ENCODE peak calls at places on chromosomes 2 and 18, in eight cellular contexts. One of them, this sample, is unnamed.

GRCh38 chr2:240648155-240648649 is 22.9 kb downstream of the GPR35 start:
- DNase-seq in mesendoderm: no peak
- DNase-seq in pancreas: no peak
- DNase-seq in HCT116: no peak
- DNase-seq in NT2/D1: no peak
- DNase-seq in IMR-90: no peak
- DNase-seq in neural progenitor cell: no peak
- DNase-seq in tibial nerve: no peak
- DNase-seq in this sample: no peak

GRCh38 chr2:97868986-97869721 is 126.6 kb downstream of the TMEM131 start:
- DNase-seq in mesendoderm: peak; percentile 90
- DNase-seq in pancreas: no peak
- DNase-seq in HCT116: peak; percentile 98
- DNase-seq in NT2/D1: peak; percentile 50
- DNase-seq in IMR-90: peak; percentile 94
- DNase-seq in neural progenitor cell: no peak
- DNase-seq in tibial nerve: no peak
- DNase-seq in this sample: no peak

GRCh38 chr18:24065942-24066341 is 51.4 kb downstream of the TTC39C start:
- DNase-seq in mesendoderm: no peak
- DNase-seq in pancreas: no peak
- DNase-seq in HCT116: no peak
- DNase-seq in NT2/D1: no peak
- DNase-seq in IMR-90: no peak
- DNase-seq in neural progenitor cell: no peak
- DNase-seq in tibial nerve: no peak
- DNase-seq in this sample: no peak

GRCh38 chr2:225002039-225002655 is 40.1 kb downstream of the DOCK10 start:
- DNase-seq in mesendoderm: peak; percentile 72
- DNase-seq in pancreas: no peak
- DNase-seq in HCT116: peak; percentile 43
- DNase-seq in NT2/D1: peak; percentile 50
- DNase-seq in IMR-90: peak; percentile 78
- DNase-seq in neural progenitor cell: peak; percentile 84
- DNase-seq in tibial nerve: peak; percentile 78
- DNase-seq in this sample: peak; percentile 48

GRCh38 chr2:220279840-220280239 is 652.4 kb downstream of the SLC4A3 start:
- DNase-seq in mesendoderm: no peak
- DNase-seq in pancreas: no peak
- DNase-seq in HCT116: no peak
- DNase-seq in NT2/D1: no peak
- DNase-seq in IMR-90: peak; percentile 63
- DNase-seq in neural progenitor cell: no peak
- DNase-seq in tibial nerve: no peak
- DNase-seq in this sample: no peak

GRCh38 chr18:78965917-78966878 is 13.4 kb upstream of the SALL3 start:
- DNase-seq in mesendoderm: no peak
- DNase-seq in pancreas: no peak
- DNase-seq in HCT116: no peak
- DNase-seq in NT2/D1: no peak
- DNase-seq in IMR-90: no peak
- DNase-seq in neural progenitor cell: no peak
- DNase-seq in tibial nerve: no peak
- DNase-seq in this sample: no peak

GRCh38 chr2:30509716-30510115 is 62.7 kb downstream of the LCLAT1 start:
- DNase-seq in mesendoderm: no peak
- DNase-seq in pancreas: no peak
- DNase-seq in HCT116: no peak
- DNase-seq in NT2/D1: no peak
- DNase-seq in IMR-90: no peak
- DNase-seq in neural progenitor cell: no peak
- DNase-seq in tibial nerve: no peak
- DNase-seq in this sample: no peak

GRCh38 chr2:15734871-15735737 is 143.4 kb downstream of the DDX1 start:
- DNase-seq in mesendoderm: peak; percentile 97
- DNase-seq in pancreas: no peak
- DNase-seq in HCT116: no peak
- DNase-seq in NT2/D1: no peak
- DNase-seq in IMR-90: no peak
- DNase-seq in neural progenitor cell: no peak
- DNase-seq in tibial nerve: no peak
- DNase-seq in this sample: no peak

GRCh38 chr2:192072261-192072660 is 122.5 kb downstream of the TMEFF2 start:
- DNase-seq in mesendoderm: no peak
- DNase-seq in pancreas: no peak
- DNase-seq in HCT116: no peak
- DNase-seq in NT2/D1: no peak
- DNase-seq in IMR-90: no peak
- DNase-seq in neural progenitor cell: no peak
- DNase-seq in tibial nerve: no peak
- DNase-seq in this sample: no peak

GRCh38 chr2:28633739-28634138 is 117.9 kb upstream of the PPP1CB start:
- DNase-seq in mesendoderm: no peak
- DNase-seq in pancreas: no peak
- DNase-seq in HCT116: no peak
- DNase-seq in NT2/D1: no peak
- DNase-seq in IMR-90: peak; percentile 90
- DNase-seq in neural progenitor cell: peak; percentile 46
- DNase-seq in tibial nerve: no peak
- DNase-seq in this sample: no peak

GRCh38 chr2:393711-394696 is 106.1 kb upstream of the ALKAL2 start:
- DNase-seq in mesendoderm: peak; percentile 98
- DNase-seq in pancreas: no peak
- DNase-seq in HCT116: no peak
- DNase-seq in NT2/D1: peak; percentile 76
- DNase-seq in IMR-90: no peak
- DNase-seq in neural progenitor cell: no peak
- DNase-seq in tibial nerve: no peak
- DNase-seq in this sample: peak; percentile 10

GRCh38 chr2:26395394-26395793 is 6.3 kb upstream of the DRC1 start:
- DNase-seq in mesendoderm: no peak
- DNase-seq in pancreas: no peak
- DNase-seq in HCT116: no peak
- DNase-seq in NT2/D1: no peak
- DNase-seq in IMR-90: no peak
- DNase-seq in neural progenitor cell: no peak
- DNase-seq in tibial nerve: no peak
- DNase-seq in this sample: no peak

GRCh38 chr18:48781041-48781989 is 169.4 kb downstream of the SMAD7 start:
- DNase-seq in mesendoderm: peak; percentile 80
- DNase-seq in pancreas: peak; percentile 84
- DNase-seq in HCT116: no peak
- DNase-seq in NT2/D1: no peak
- DNase-seq in IMR-90: peak; percentile 39
- DNase-seq in neural progenitor cell: peak; percentile 63
- DNase-seq in tibial nerve: peak; percentile 40
- DNase-seq in this sample: no peak

GRCh38 chr2:45028276-45028675 is 19.0 kb upstream of the SIX2 start:
- DNase-seq in mesendoderm: no peak
- DNase-seq in pancreas: no peak
- DNase-seq in HCT116: no peak
- DNase-seq in NT2/D1: no peak
- DNase-seq in IMR-90: no peak
- DNase-seq in neural progenitor cell: no peak
- DNase-seq in tibial nerve: no peak
- DNase-seq in this sample: no peak

GRCh38 chr18:40738321-40738880 is 1216.6 kb upstream of the PIK3C3 start:
- DNase-seq in mesendoderm: no peak
- DNase-seq in pancreas: no peak
- DNase-seq in HCT116: no peak
- DNase-seq in NT2/D1: no peak
- DNase-seq in IMR-90: no peak
- DNase-seq in neural progenitor cell: no peak
- DNase-seq in tibial nerve: no peak
- DNase-seq in this sample: no peak

GRCh38 chr18:75211721-75212625 is 1.4 kb downstream of the TSHZ1 start:
- DNase-seq in mesendoderm: peak; percentile 65
- DNase-seq in pancreas: peak; percentile 79
- DNase-seq in HCT116: no peak
- DNase-seq in NT2/D1: no peak
- DNase-seq in IMR-90: peak; percentile 19
- DNase-seq in neural progenitor cell: peak; percentile 48
- DNase-seq in tibial nerve: peak; percentile 40
- DNase-seq in this sample: peak; percentile 61

GRCh38 chr2:35510641-35511040 is 844.9 kb upstream of the CRIM1 start:
- DNase-seq in mesendoderm: no peak
- DNase-seq in pancreas: no peak
- DNase-seq in HCT116: no peak
- DNase-seq in NT2/D1: no peak
- DNase-seq in IMR-90: no peak
- DNase-seq in neural progenitor cell: no peak
- DNase-seq in tibial nerve: no peak
- DNase-seq in this sample: no peak

GRCh38 chr18:79506191-79507075 is 110.7 kb downstream of the NFATC1 start:
- DNase-seq in mesendoderm: peak; percentile 89
- DNase-seq in pancreas: no peak
- DNase-seq in HCT116: no peak
- DNase-seq in NT2/D1: no peak
- DNase-seq in IMR-90: no peak
- DNase-seq in neural progenitor cell: peak; percentile 70
- DNase-seq in tibial nerve: peak; percentile 63
- DNase-seq in this sample: no peak

GRCh38 chr2:65710779-65711295 is 278.4 kb upstream of the SPRED2 start:
- DNase-seq in mesendoderm: peak; percentile 73
- DNase-seq in pancreas: no peak
- DNase-seq in HCT116: peak; percentile 48
- DNase-seq in NT2/D1: peak; percentile 8
- DNase-seq in IMR-90: peak; percentile 8
- DNase-seq in neural progenitor cell: peak; percentile 36
- DNase-seq in tibial nerve: no peak
- DNase-seq in this sample: no peak

GRCh38 chr2:235217814-235218213 is 266.0 kb downstream of the SH3BP4 start:
- DNase-seq in mesendoderm: no peak
- DNase-seq in pancreas: no peak
- DNase-seq in HCT116: no peak
- DNase-seq in NT2/D1: no peak
- DNase-seq in IMR-90: peak; percentile 7
- DNase-seq in neural progenitor cell: no peak
- DNase-seq in tibial nerve: no peak
- DNase-seq in this sample: no peak
- H3K4me3 ChIP-seq in mesendoderm: no peak overlapping the region
- H3K4me3 ChIP-seq in pancreas: no peak overlapping the region
- H3K4me3 ChIP-seq in HCT116: no peak overlapping the region
- H3K4me3 ChIP-seq in NT2/D1: no peak overlapping the region
- H3K4me3 ChIP-seq in IMR-90: no peak overlapping the region
- H3K4me3 ChIP-seq in neural progenitor cell: no peak overlapping the region
- H3K4me3 ChIP-seq in tibial nerve: no peak overlapping the region
- H3K4me3 ChIP-seq in this sample: no peak overlapping the region

GRCh38 chr2:1714291-1715064 is 29.8 kb downstream of the PXDN start:
- DNase-seq in mesendoderm: no peak
- DNase-seq in pancreas: no peak
- DNase-seq in HCT116: no peak
- DNase-seq in NT2/D1: no peak
- DNase-seq in IMR-90: no peak
- DNase-seq in neural progenitor cell: no peak
- DNase-seq in tibial nerve: no peak
- DNase-seq in this sample: no peak
- H3K4me1 ChIP-seq in mesendoderm: no peaks in the 10 kb centered on the region
- H3K4me1 ChIP-seq in pancreas: no peaks in the 10 kb centered on the region
- H3K4me1 ChIP-seq in HCT116: no peaks in the 10 kb centered on the region
- H3K4me1 ChIP-seq in NT2/D1: peaks cover 9% of the 10 kb centered on the region
- H3K4me1 ChIP-seq in IMR-90: peaks cover 11% of the 10 kb centered on the region
- H3K4me1 ChIP-seq in neural progenitor cell: peaks cover 40% of the 10 kb centered on the region
- H3K4me1 ChIP-seq in tibial nerve: no peaks in the 10 kb centered on the region
- H3K4me1 ChIP-seq in this sample: no peaks in the 10 kb centered on the region

GRCh38 chr2:120379916-120380893 is 34.3 kb downstream of the INHBB start:
- DNase-seq in mesendoderm: no peak
- DNase-seq in pancreas: peak; percentile 28
- DNase-seq in HCT116: no peak
- DNase-seq in NT2/D1: no peak
- DNase-seq in IMR-90: no peak
- DNase-seq in neural progenitor cell: no peak
- DNase-seq in tibial nerve: no peak
- DNase-seq in this sample: no peak

GRCh38 chr2:120376101-120376500 is 30.2 kb downstream of the INHBB start:
- DNase-seq in mesendoderm: no peak
- DNase-seq in pancreas: peak; percentile 44
- DNase-seq in HCT116: no peak
- DNase-seq in NT2/D1: no peak
- DNase-seq in IMR-90: no peak
- DNase-seq in neural progenitor cell: no peak
- DNase-seq in tibial nerve: no peak
- DNase-seq in this sample: no peak

GRCh38 chr2:120381192-120381591 is 35.3 kb downstream of the INHBB start:
- DNase-seq in mesendoderm: no peak
- DNase-seq in pancreas: peak; percentile 33
- DNase-seq in HCT116: no peak
- DNase-seq in NT2/D1: no peak
- DNase-seq in IMR-90: no peak
- DNase-seq in neural progenitor cell: no peak
- DNase-seq in tibial nerve: no peak
- DNase-seq in this sample: no peak

GRCh38 chr2:120376679-120377640 is 31.0 kb downstream of the INHBB start:
- DNase-seq in mesendoderm: no peak
- DNase-seq in pancreas: peak; percentile 34
- DNase-seq in HCT116: no peak
- DNase-seq in NT2/D1: no peak
- DNase-seq in IMR-90: no peak
- DNase-seq in neural progenitor cell: no peak
- DNase-seq in tibial nerve: no peak
- DNase-seq in this sample: no peak

GRCh38 chr2:120378605-120379004 is 32.7 kb downstream of the INHBB start:
- DNase-seq in mesendoderm: no peak
- DNase-seq in pancreas: no peak
- DNase-seq in HCT116: no peak
- DNase-seq in NT2/D1: no peak
- DNase-seq in IMR-90: no peak
- DNase-seq in neural progenitor cell: no peak
- DNase-seq in tibial nerve: no peak
- DNase-seq in this sample: no peak
- H3K27me3 ChIP-seq in mesendoderm: no peaks in the 10 kb centered on the region
- H3K27me3 ChIP-seq in pancreas: no peaks in the 10 kb centered on the region
- H3K27me3 ChIP-seq in HCT116: no peaks in the 10 kb centered on the region
- H3K27me3 ChIP-seq in NT2/D1: peaks cover 13% of the 10 kb centered on the region
- H3K27me3 ChIP-seq in IMR-90: peaks cover 96% of the 10 kb centered on the region
- H3K27me3 ChIP-seq in neural progenitor cell: peaks cover 6% of the 10 kb centered on the region
- H3K27me3 ChIP-seq in tibial nerve: no peaks in the 10 kb centered on the region
- H3K27me3 ChIP-seq in this sample: no peaks in the 10 kb centered on the region

DNA sequence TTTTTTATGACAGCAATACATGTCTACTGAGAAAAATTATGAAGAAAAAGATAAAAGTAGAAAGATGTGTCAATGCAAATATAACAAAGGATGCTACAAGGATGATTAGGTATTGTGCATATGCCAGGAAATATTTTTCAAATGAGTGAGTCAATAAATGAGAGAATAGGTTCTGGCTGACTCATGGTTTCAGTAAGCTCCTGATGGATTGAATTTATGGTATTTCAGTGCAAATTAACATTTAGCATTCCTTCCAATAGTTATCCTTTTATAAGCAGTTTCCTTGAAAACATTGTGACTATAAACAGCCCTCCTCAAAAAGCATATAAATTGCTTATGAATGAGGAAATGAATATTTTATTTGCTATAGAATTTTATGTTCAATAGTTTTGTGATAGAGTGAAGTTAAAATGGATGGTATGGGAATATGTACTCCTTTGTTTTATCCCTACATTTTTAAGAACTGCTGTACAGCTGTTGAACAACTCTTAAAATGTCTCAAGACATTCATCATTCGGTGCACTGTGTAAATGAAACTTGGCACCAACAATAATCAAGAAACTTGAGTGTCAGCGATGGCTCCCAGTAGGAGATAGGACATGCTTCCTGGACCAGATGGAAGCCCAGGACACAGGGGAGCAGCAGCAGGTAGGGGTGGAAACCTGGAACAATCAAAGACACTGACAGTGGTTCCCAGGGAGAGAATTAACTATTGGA is 144.7 kb downstream of the PMAIP1 start:
- DNase-seq in mesendoderm: no peak
- DNase-seq in pancreas: no peak
- DNase-seq in HCT116: no peak
- DNase-seq in NT2/D1: no peak
- DNase-seq in IMR-90: peak; percentile 80
- DNase-seq in neural progenitor cell: no peak
- DNase-seq in tibial nerve: no peak
- DNase-seq in this sample: no peak
- H3K4me3 ChIP-seq in mesendoderm: no peak overlapping the region
- H3K4me3 ChIP-seq in pancreas: no peak overlapping the region
- H3K4me3 ChIP-seq in HCT116: no peak overlapping the region
- H3K4me3 ChIP-seq in NT2/D1: no peak overlapping the region
- H3K4me3 ChIP-seq in IMR-90: no peak overlapping the region
- H3K4me3 ChIP-seq in neural progenitor cell: no peak overlapping the region
- H3K4me3 ChIP-seq in tibial nerve: no peak overlapping the region
- H3K4me3 ChIP-seq in this sample: no peak overlapping the region